ENCODE peak calls at places on chromosomes 2 and 18, in six cellular contexts. M is tibial nerve; V is G401; A is GM20000; W is stimulated activated CD4-positive, alpha-beta T cell treated with anti-CD3 and anti-CD28 coated beads, Interleukin-2, amount 100 ng/mL, for 48 hours; N is activated CD4-positive, alpha-beta T cell treated with anti-CD3 and anti-CD28 coated beads, Interleukin-2, amount 50 U/mL, for 4 hours. H is an unnamed sample.

GRCh38 chr2:10820562-10820961 is 8.0 kb upstream of the PDIA6 start:
- DNase-seq in V (no peak), N (no peak), A (no peak), M (no peak), W (no peak), H (no peak)

GRCh38 chr2:226693521-226693920 is 106.1 kb downstream of the IRS1 start:
- DNase-seq in N (no peak), A (no peak), W (no peak), M (no peak), V (no peak), H (no peak)

GRCh38 chr2:150425121-150425559 is 62.3 kb downstream of the RND3 start:
- DNase-seq in N (no peak), V (no peak), W (no peak), A (no peak), M (no peak), H (no peak)

GRCh38 chr2:128381001-128381938 is 62.6 kb upstream of the HS6ST1 start:
- DNase-seq in N (no peak), A (no peak), V (no peak), W (no peak), M (no peak), H (peak)

GRCh38 chr18:42339324-42339723 is 384.3 kb downstream of the PIK3C3 start:
- DNase-seq in M (no peak), N (no peak), A (no peak), W (no peak), V (no peak), H (no peak)

GRCh38 chr18:62989195-62989594 is 273.9 kb downstream of the PHLPP1 start:
- DNase-seq in A (no peak), N (no peak), V (no peak), W (no peak), M (no peak), H (peak)

GRCh38 chr18:70169747-70170146 is 35.7 kb downstream of the RTTN start:
- DNase-seq in A (no peak), N (no peak), M (no peak), V (no peak), W (no peak), H (no peak)

GRCh38 chr2:59389240-59389639 is 1148.1 kb upstream of the FANCL start:
- DNase-seq in A (no peak), M (no peak), W (no peak), N (no peak), V (peak), H (no peak)

GRCh38 chr18:3721771-3722661 is 272.0 kb downstream of the TGIF1 start:
- DNase-seq in V (peak), W (no peak), M (no peak), A (no peak), N (no peak), H (no peak)

GRCh38 chr18:55405655-55406373 is 182.2 kb downstream of the TCF4 start:
- DNase-seq in A (no peak), N (no peak), W (no peak), M (peak), V (peak), H (peak)

GRCh38 chr2:12096425-12096824 is 350.0 kb downstream of the LPIN1 start:
- DNase-seq in A (no peak), V (no peak), W (no peak), M (no peak), N (no peak), H (no peak)

GRCh38 chr2:96413067-96413722 is 77.6 kb downstream of the NCAPH start:
- DNase-seq in V (no peak), N (no peak), W (no peak), M (no peak), A (no peak), H (no peak)

GRCh38 chr2:180573951-180574350 is 406.5 kb upstream of the UBE2E3 start:
- DNase-seq in N (no peak), M (no peak), A (no peak), V (no peak), W (no peak), H (no peak)

GRCh38 chr2:8452979-8453903 is 228.6 kb upstream of the ID2 start:
- DNase-seq in A (no peak), M (no peak), V (peak), N (no peak), W (no peak), H (no peak)

GRCh38 chr2:26148501-26148900 is 24.4 kb upstream of the GAREM2 start:
- DNase-seq in N (no peak), V (no peak), A (no peak), W (no peak), M (no peak), H (no peak)

GRCh38 chr2:30923575-30923974 is 116.3 kb upstream of the CAPN13 start:
- DNase-seq in A (no peak), V (no peak), N (no peak), W (no peak), M (no peak), H (no peak)

GRCh38 chr2:105243961-105244360 is 2.4 kb downstream of the GPR45 start:
- DNase-seq in W (no peak), N (no peak), A (no peak), M (no peak), V (no peak), H (no peak)

GRCh38 chr2:239098288-239098970 is 250.5 kb downstream of the TWIST2 start:
- DNase-seq in N (no peak), W (no peak), V (peak), M (no peak), A (no peak), H (no peak)

GRCh38 chr2:121046335-121046734 is 238.7 kb downstream of the TFCP2L1 start:
- DNase-seq in N (no peak), M (no peak), A (no peak), W (no peak), V (no peak), H (no peak)

GRCh38 chr2:98828793-98829371 is 98.0 kb upstream of the MGAT4A start:
- DNase-seq in N (no peak), V (no peak), A (no peak), M (no peak), W (no peak), H (no peak)

GRCh38 chr2:238688197-238689153 is 159.4 kb upstream of the TWIST2 start:
- DNase-seq in W (no peak), A (no peak), N (no peak), M (no peak), V (no peak), H (no peak)

GRCh38 chr2:29431485-29431884 is 316.3 kb downstream of the CLIP4 start:
- DNase-seq in N (no peak), A (no peak), W (no peak), M (no peak), V (no peak), H (no peak)

H was measured in cardiac septum.